ENCODE peak calls at places on chromosome 12, in four cellular contexts. S, D, L and C are unnamed samples.

GRCh38 chr12:89529738-89530137 is 3.9 kb upstream of the POC1B start:
- DNase-seq in S (peak; percentile 52), D (peak; percentile 76), L (no peak), C (peak; percentile 34)

GRCh38 chr12:114319422-114319821 is 86.5 kb downstream of the TBX5 start:
- DNase-seq in S (no peak), D (peak; percentile 63), L (no peak), C (no peak)

GRCh38 chr12:19553177-19553576 is 113.9 kb downstream of the AEBP2 start:
- DNase-seq in S (no peak), D (peak; percentile 37), L (no peak), C (no peak)

GRCh38 chr12:65022960-65023359 is 98.1 kb downstream of the WIF1 start:
- DNase-seq in S (no peak), D (no peak), L (no peak), C (no peak)

GRCh38 chr12:47938594-47938993 is 24.8 kb upstream of the TMEM106C start:
- DNase-seq in S (no peak), D (no peak), L (no peak), C (no peak)

GRCh38 chr12:63144556-63144955 is 6.4 kb downstream of the AVPR1A start:
- DNase-seq in S (no peak), D (no peak), L (no peak), C (no peak)

GRCh38 chr12:128137140-128137539 is 129.8 kb upstream of the TMEM132C start:
- DNase-seq in S (no peak), D (no peak), L (no peak), C (no peak)

GRCh38 chr12:51661199-51661598 is 70.2 kb downstream of the SCN8A start:
- DNase-seq in S (no peak), D (no peak), L (no peak), C (no peak)

GRCh38 chr12:120761581-120761980 is 36.0 kb downstream of the ACADS start:
- DNase-seq in S (no peak), D (peak; percentile 84), L (no peak), C (peak; percentile 62)

GRCh38 chr12:68479261-68479581 is 131.5 kb upstream of the RAP1B start:
- DNase-seq in S (no peak), D (peak; percentile 13), L (no peak), C (peak; percentile 5)

GRCh38 chr12:13390381-13390856 is 193.9 kb downstream of the EMP1 start:
- DNase-seq in S (no peak), D (peak; percentile 58), L (no peak), C (no peak)

GRCh38 chr12:52147367-52147972 is 44.3 kb downstream of the KRT80 start:
- DNase-seq in S (no peak), D (peak; percentile 98), L (no peak), C (no peak)

GRCh38 chr12:103518899-103519298 is 23.1 kb upstream of the C12orf42 start:
- DNase-seq in S (no peak), D (no peak), L (no peak), C (no peak)

GRCh38 chr12:53292441-53292840 is 2.9 kb upstream of the PFDN5 start:
- DNase-seq in S (no peak), D (no peak), L (no peak), C (no peak)